ENCODE peak calls at places on chromosomes 12 and 14, in four cellular contexts. G, Q, H and J are unnamed samples. For H3K79me2, the result is how much of the 10 kb centered on the place peaks cover.

GRCh38 chr14:92516344-92516965 is 2.9 kb downstream of the RIN3 start:
- DNase-seq in H (no peak), G (no peak), Q (no peak), J (no peak)

GRCh38 chr12:12716845-12717585 is at the start of gene CDKN1B:
- DNase-seq in Q (no peak), H (peak), G (peak), J (peak)

GRCh38 chr12:95214466-95214865 is 2.8 kb downstream of the FGD6 start:
- DNase-seq in Q (no peak), G (no peak), H (no peak), J (no peak)

GRCh38 chr12:12800406-12801180 is 12.6 kb upstream of the DDX47 start:
- DNase-seq in G (no peak), Q (no peak), H (no peak), J (no peak)

GRCh38 chr12:126747530-126748149 is 1519.3 kb upstream of the TMEM132C start:
- DNase-seq in H (peak), Q (no peak), G (peak), J (peak)

GRCh38 chr12:39660101-39660500 is 40.5 kb upstream of the ABCD2 start:
- DNase-seq in Q (no peak), H (no peak), G (no peak), J (no peak)

GRCh38 chr12:79366374-79366773 is 324.4 kb downstream of the PAWR start:
- DNase-seq in H (no peak), G (no peak), Q (no peak), J (no peak)

GRCh38 chr12:115103884-115104883 is 420.2 kb upstream of the TBX3 start:
- DNase-seq in G (no peak), H (no peak), Q (no peak), J (no peak)

GRCh38 chr12:111570090-111570961 is 28.8 kb downstream of the ATXN2 start:
- DNase-seq in H (no peak), Q (no peak), G (peak), J (peak)

GRCh38 chr14:61616524-61617185 is 78.7 kb upstream of the HIF1A start:
- DNase-seq in Q (no peak), H (peak), G (no peak), J (no peak)

GRCh38 chr12:76422878-76423438 is 74.7 kb upstream of the BBS10 start:
- DNase-seq in H (no peak), G (no peak), Q (no peak), J (peak)

GRCh38 chr12:57793920-57794319 is 11.3 kb downstream of the TSFM start:
- DNase-seq in G (no peak), Q (no peak), H (no peak), J (no peak)

GRCh38 chr14:106372870-106373657 is 846.7 kb downstream of the TMEM121 start:
- DNase-seq in Q (no peak), H (peak), G (peak), J (peak)

GRCh38 chr12:43038991-43039390 is 449.4 kb upstream of the PRICKLE1 start:
- DNase-seq in H (no peak), Q (no peak), G (no peak), J (no peak)

GRCh38 chr12:67873355-67873754 is 115.9 kb upstream of the IFNG-AS1 start:
- DNase-seq in Q (no peak), H (no peak), G (no peak), J (no peak)

GRCh38 chr12:9798008-9798619 is 29.2 kb upstream of the KLRF1 start:
- DNase-seq in Q (peak), G (peak), H (peak), J (peak)

GRCh38 chr14:29741909-29742401 is 185.7 kb downstream of the PRKD1 start:
- DNase-seq in H (no peak), G (no peak), Q (no peak), J (no peak)

GRCh38 chr12:132159555-132160003 is 15.3 kb downstream of the NOC4L start:
- DNase-seq in G (no peak), Q (no peak), H (no peak), J (no peak)

GRCh38 chr14:70771781-70772212 is 37.5 kb downstream of the MAP3K9 start:
- DNase-seq in Q (peak), H (no peak), G (no peak), J (no peak)

GRCh38 chr12:27902651-27903050 is 69.9 kb downstream of the PTHLH start:
- DNase-seq in Q (no peak), H (no peak), G (no peak), J (no peak)

GRCh38 chr12:6376079-6376941 is 947 bp upstream of the SCNN1A start:
- DNase-seq in H (peak), Q (peak), G (no peak), J (peak)

GRCh38 chr12:106302401-106303201 is at the start of gene TCP11L2:
- DNase-seq in G (no peak), H (peak), Q (no peak), J (peak)

GRCh38 chr12:27261866-27262265 is 17.8 kb downstream of the STK38L start:
- DNase-seq in H (no peak), G (no peak), Q (no peak), J (no peak)

GRCh38 chr12:106861984-106862894 is 87.8 kb downstream of the RIC8B start:
- DNase-seq in H (peak), G (no peak), Q (no peak), J (no peak)

GRCh38 chr14:31414190-31414833 is 6.0 kb downstream of the HEATR5A start:
- DNase-seq in G (no peak), H (peak), Q (no peak), J (no peak)

GRCh38 chr12:25135531-25136154 is 59.3 kb downstream of the DNAI7 start:
- DNase-seq in Q (no peak), H (peak), G (peak), J (no peak)

GRCh38 chr14:70100071-70100470 is 88.7 kb downstream of the SLC8A3 start:
- DNase-seq in Q (no peak), G (no peak), H (no peak), J (no peak)

GRCh38 chr12:48033451-48033850 is 29.2 kb upstream of the COL2A1 start:
- DNase-seq in G (no peak), H (no peak), Q (no peak), J (no peak)

GRCh38 chr14:60893916-60894315 is 87.0 kb downstream of the TRMT5 start:
- DNase-seq in Q (no peak), H (no peak), G (no peak), J (no peak)

GRCh38 chr14:102008891-102009290 is 44.5 kb downstream of the DYNC1H1 start:
- DNase-seq in Q (no peak), G (no peak), H (no peak), J (no peak)

GRCh38 chr14:63186453-63186852 is 17.8 kb upstream of the RHOJ start:
- DNase-seq in H (no peak), Q (no peak), G (no peak), J (no peak)

GRCh38 chr14:80624581-80624980 is 317.0 kb downstream of the CEP128 start:
- DNase-seq in Q (no peak), H (no peak), G (no peak), J (no peak)

GRCh38 chr12:32136404-32136803 is 29.8 kb downstream of the BICD1 start:
- DNase-seq in G (no peak), Q (no peak), H (no peak), J (no peak)

GRCh38 chr12:32135967-32136366 is 29.3 kb downstream of the BICD1 start:
- DNase-seq in G (no peak), H (peak), Q (no peak), J (no peak)

GRCh38 chr12:32139064-32139421 is 32.4 kb downstream of the BICD1 start:
- DNase-seq in G (no peak), Q (no peak), H (no peak), J (no peak)

GRCh38 chr12:32145096-32145495 is 38.4 kb downstream of the BICD1 start:
- DNase-seq in G (no peak), H (no peak), Q (no peak), J (no peak)

DNA sequence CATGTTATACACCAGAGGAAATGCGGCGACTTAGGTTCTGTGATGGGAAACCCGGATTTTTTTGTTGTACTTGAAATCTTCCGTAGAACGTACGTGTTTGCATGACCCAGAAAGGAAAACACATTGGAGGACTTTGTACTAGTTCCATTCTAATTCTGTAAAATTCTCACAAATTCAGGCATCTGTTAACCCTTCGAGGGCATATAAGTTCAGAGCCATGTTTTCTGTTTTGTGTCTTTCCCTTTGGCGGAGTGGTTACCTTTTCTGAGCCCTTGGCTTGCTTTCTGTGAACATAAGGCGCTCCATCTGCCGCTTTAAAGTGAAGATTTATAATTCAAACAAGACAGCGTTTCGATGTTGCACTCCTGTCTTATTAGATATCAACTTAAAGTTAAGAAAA is 34.2 kb downstream of the BICD1 start:
- DNase-seq in G (no peak), H (no peak), Q (no peak), J (no peak)
- H3K79me2 ChIP-seq in G (half or more), H (under half), Q (half or more), J (under half)

GRCh38 chr14:65072256-65072655 is 30.1 kb downstream of the MAX start:
- DNase-seq in Q (no peak), G (no peak), H (no peak), J (no peak)

GRCh38 chr14:65070710-65071033 is 31.6 kb downstream of the MAX start:
- DNase-seq in Q (no peak), G (no peak), H (no peak), J (no peak)

GRCh38 chr14:65072937-65073336 is 29.4 kb downstream of the MAX start:
- DNase-seq in Q (no peak), G (no peak), H (no peak), J (no peak)

GRCh38 chr14:65069874-65070709 is 32.2 kb downstream of the MAX start:
- DNase-seq in Q (no peak), H (no peak), G (no peak), J (no peak)

GRCh38 chr14:65071544-65071943 is 30.8 kb downstream of the MAX start:
- DNase-seq in Q (no peak), H (no peak), G (no peak), J (no peak)
- TF ChIP-seq FOSL1 in Q (no peak), H (no peak), G (no peak), J (no peak)

DNA sequence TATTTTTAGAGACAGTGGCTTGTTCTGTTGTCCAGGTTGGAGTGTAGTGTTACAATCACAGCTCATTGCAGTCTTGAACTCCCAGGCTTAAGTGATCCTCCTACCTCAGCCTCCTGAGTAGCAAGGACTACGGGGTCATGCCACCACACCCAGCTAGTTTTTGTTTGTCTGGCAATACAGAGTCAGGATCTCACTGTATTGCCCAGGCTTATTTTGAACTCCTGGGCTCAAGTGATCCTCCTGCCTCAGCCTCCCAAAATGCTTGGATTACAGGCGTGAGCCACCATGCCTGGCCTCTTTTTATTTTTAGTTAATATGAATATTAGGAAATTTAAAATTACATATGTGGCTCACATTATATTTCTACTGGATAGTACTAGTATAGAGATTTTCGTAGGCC is 28.9 kb downstream of the PPTC7 start:
- DNase-seq in H (no peak), G (no peak), Q (no peak), J (no peak)
- H3K79me2 ChIP-seq in H (half or more), G (half or more), Q (under half), J (half or more)

GRCh38 chr14:100712490-100712889 is 14.2 kb upstream of the DLK1 start:
- DNase-seq in H (no peak), Q (no peak), G (no peak), J (no peak)
- TF ChIP-seq FOSL1 in H (no peak), Q (no peak), G (no peak), J (no peak)

DNA sequence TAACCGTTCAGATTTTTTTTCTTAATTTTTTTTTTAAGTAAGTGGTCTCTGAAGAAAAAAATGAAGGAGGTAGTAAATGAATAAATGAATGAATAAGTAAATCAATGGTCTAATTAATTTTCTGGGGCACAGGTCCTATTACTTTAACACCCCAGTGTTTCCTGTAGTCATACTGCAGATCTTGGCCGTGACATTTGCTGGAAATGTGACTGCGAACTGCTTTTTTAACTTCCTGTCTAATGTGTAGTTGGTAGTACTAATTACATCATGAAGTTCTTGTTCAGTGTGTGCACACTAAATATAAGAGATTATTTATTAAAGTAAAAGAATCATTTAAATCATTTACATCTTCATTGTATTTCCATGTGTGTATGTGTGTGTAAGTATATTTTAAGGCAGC is 45.4 kb downstream of the AEBP2 start:
- DNase-seq in G (no peak), Q (no peak), H (no peak), J (no peak)
- H3K79me2 ChIP-seq in G (half or more), Q (half or more), H (half or more), J (half or more)

DNA sequence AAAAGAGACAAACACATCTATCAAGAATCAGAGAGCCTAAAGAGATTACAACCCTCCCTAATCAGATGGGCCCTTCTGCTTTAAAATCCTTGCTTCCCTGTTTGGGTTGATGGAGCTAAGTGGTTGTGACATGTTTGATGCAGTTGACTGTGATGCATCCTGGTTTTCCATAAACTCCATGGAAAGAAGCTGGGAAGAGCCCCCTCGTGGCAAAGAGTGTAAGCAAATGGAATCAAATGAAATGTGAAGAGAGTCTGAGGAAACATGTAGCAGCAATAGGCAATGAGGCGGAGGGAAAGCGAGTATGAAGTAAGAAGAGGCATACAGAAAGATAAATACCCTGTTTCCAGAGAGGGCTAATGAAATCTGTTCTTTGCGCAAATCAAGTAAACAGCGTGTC is 70.4 kb upstream of the SLCO1C1 start:
- DNase-seq in Q (no peak), H (peak), G (peak), J (no peak)
- TF ChIP-seq FOSL1 in Q (no peak), H (no peak), G (no peak), J (no peak)